ENCODE peak calls at places on chromosomes 13 and 19, in four cellular contexts. W, M, I and J are unnamed samples.

GRCh38 chr13:43473437-43473836 is 313.3 kb downstream of the ENOX1 start:
- DNase-seq in W (no peak), M (no peak), I (no peak), J (no peak)

GRCh38 chr13:98658131-98658530 is 81.2 kb upstream of the STK24 start:
- DNase-seq in W (no peak), M (no peak), I (no peak), J (peak)

GRCh38 chr19:19167612-19168011 is 2.5 kb downstream of the MEF2B start:
- DNase-seq in W (no peak), M (no peak), I (no peak), J (no peak)

GRCh38 chr19:5961969-5962945 is 15.7 kb downstream of the RANBP3 start:
- DNase-seq in W (no peak), M (no peak), I (peak), J (peak)

GRCh38 chr19:46728693-46729339 is 11.9 kb upstream of the PRKD2 start:
- DNase-seq in W (no peak), M (peak), I (no peak), J (peak)

GRCh38 chr13:52665325-52665724 is 12.7 kb downstream of the SUGT1 start:
- DNase-seq in W (no peak), M (no peak), I (peak), J (no peak)

GRCh38 chr13:23506821-23507210 is 63.4 kb upstream of the TNFRSF19 start:
- DNase-seq in W (peak), M (no peak), I (no peak), J (no peak)

GRCh38 chr13:90453342-90453741 is 894.1 kb upstream of the MIR17HG start:
- DNase-seq in W (no peak), M (no peak), I (no peak), J (no peak)

GRCh38 chr13:21949818-21950429 is 279.1 kb downstream of the FGF9 start:
- DNase-seq in W (no peak), M (no peak), I (peak), J (no peak)